ENCODE peak calls at places on chromosomes 7 and 10, in seven cellular contexts. X is uterus, L is tibial nerve, J is right lobe of liver, E is A549, Z is heart left ventricle, N is sigmoid colon. H is an unnamed sample.

GRCh38 chr7:123528265-123528664 is 6.1 kb downstream of the IQUB start:
- DNase-seq in X (no peak), L (no peak), J (no peak), E (no peak), Z (no peak), N (no peak), H (no peak)

GRCh38 chr10:131485732-131486131 is 174.2 kb upstream of the TCERG1L start:
- DNase-seq in X (no peak), L (no peak), J (no peak), E (no peak), Z (no peak), N (no peak), H (no peak)

GRCh38 chr10:102523250-102524029 is 19.7 kb downstream of the SUFU start:
- DNase-seq in X (no peak), L (no peak), J (no peak), E (no peak), Z (peak; percentile 38), N (no peak), H (peak; percentile 56)

GRCh38 chr7:137717811-137718271 is 128.9 kb downstream of the DGKI start:
- DNase-seq in X (no peak), L (no peak), J (no peak), E (no peak), Z (no peak), N (no peak), H (peak; percentile 13)

GRCh38 chr10:2356670-2357069 is 619.3 kb upstream of the ADARB2 start:
- DNase-seq in X (no peak), L (no peak), J (no peak), E (no peak), Z (no peak), N (no peak), H (no peak)

GRCh38 chr7:112726076-112726475 is 64.1 kb downstream of the TMEM168 start:
- DNase-seq in X (no peak), L (no peak), J (no peak), E (no peak), Z (no peak), N (no peak), H (no peak)

GRCh38 chr10:1674501-1674900 is 62.8 kb downstream of the ADARB2 start:
- DNase-seq in X (no peak), L (no peak), J (no peak), E (no peak), Z (no peak), N (no peak), H (no peak)

GRCh38 chr7:137694405-137694804 is 152.4 kb downstream of the DGKI start:
- DNase-seq in X (no peak), L (no peak), J (no peak), E (no peak), Z (no peak), N (no peak), H (no peak)

GRCh38 chr10:124521429-124521871 is 59.8 kb downstream of the LHPP start:
- DNase-seq in X (no peak), L (no peak), J (peak; percentile 69), E (no peak), Z (no peak), N (peak; percentile 66), H (peak; percentile 95)

GRCh38 chr7:88106430-88106829 is 113.4 kb downstream of the SRI start:
- DNase-seq in X (no peak), L (no peak), J (no peak), E (no peak), Z (no peak), N (no peak), H (no peak)

GRCh38 chr7:54252256-54253035 is 289.7 kb upstream of the VSTM2A start:
- DNase-seq in X (no peak), L (no peak), J (no peak), E (no peak), Z (no peak), N (no peak), H (no peak)

GRCh38 chr10:1358860-1359598 is 302.8 kb downstream of the WDR37 start:
- DNase-seq in X (no peak), L (no peak), J (no peak), E (no peak), Z (no peak), N (no peak), H (no peak)

GRCh38 chr10:7406712-7407333 is 4.0 kb downstream of the SFMBT2 start:
- DNase-seq in X (peak; percentile 43), L (no peak), J (peak; percentile 32), E (no peak), Z (peak; percentile 64), N (no peak), H (peak; percentile 37)

GRCh38 chr7:112500619-112501018 is 19.8 kb downstream of the LSMEM1 start:
- DNase-seq in X (no peak), L (no peak), J (no peak), E (peak; percentile 13), Z (no peak), N (no peak), H (no peak)

GRCh38 chr10:12594448-12594944 is 245.1 kb downstream of the CAMK1D start:
- DNase-seq in X (no peak), L (no peak), J (no peak), E (no peak), Z (no peak), N (no peak), H (no peak)

GRCh38 chr7:145106001-145106400 is 270.1 kb upstream of the TPK1 start:
- DNase-seq in X (no peak), L (peak; percentile 11), J (no peak), E (no peak), Z (no peak), N (no peak), H (peak; percentile 3)

GRCh38 chr10:90051053-90051452 is 349.7 kb downstream of the KIF20B start:
- DNase-seq in X (no peak), L (no peak), J (no peak), E (no peak), Z (no peak), N (no peak), H (no peak)

GRCh38 chr10:90041585-90041984 is 340.2 kb downstream of the KIF20B start:
- DNase-seq in X (no peak), L (no peak), J (no peak), E (no peak), Z (no peak), N (no peak), H (no peak)

GRCh38 chr10:90042075-90042474 is 340.7 kb downstream of the KIF20B start:
- DNase-seq in X (no peak), L (no peak), J (no peak), E (no peak), Z (no peak), N (no peak), H (no peak)

GRCh38 chr10:90051474-90051873 is 350.1 kb downstream of the KIF20B start:
- DNase-seq in X (no peak), L (no peak), J (no peak), E (no peak), Z (no peak), N (no peak), H (no peak)

GRCh38 chr10:90047243-90047729 is 345.9 kb downstream of the KIF20B start:
- DNase-seq in X (no peak), L (no peak), J (no peak), E (no peak), Z (no peak), N (no peak), H (no peak)
- H3K4me3 ChIP-seq in X (no peak overlapping the region), L (no peak overlapping the region), J (no peak overlapping the region), E (no peak overlapping the region), Z (no peak overlapping the region), N (no peak overlapping the region), H (no peak overlapping the region)

GRCh38 chr7:158129037-158130022 is 458.3 kb downstream of the PTPRN2 start:
- DNase-seq in X (no peak), L (no peak), J (no peak), E (no peak), Z (no peak), N (peak; percentile 34), H (no peak)
- H3K9me3 ChIP-seq in X (no peaks in the 10 kb centered on the region), L (peaks cover 30% of the 10 kb centered on the region), J (no peaks in the 10 kb centered on the region), E (peaks cover 7% of the 10 kb centered on the region), Z (no peaks in the 10 kb centered on the region), N (no peaks in the 10 kb centered on the region), H (no peaks in the 10 kb centered on the region)

GRCh38 chr10:86755740-86756510 is 494 bp upstream of the BMPR1A start:
- DNase-seq in X (peak; percentile 88), L (peak; percentile 59), J (peak; percentile 89), E (peak; percentile 83), Z (peak; percentile 86), N (peak; percentile 95), H (peak; percentile 87)
- TF ChIP-seq POLR2A in X (peak; percentile 92), L (peak; percentile 61), J (peak; percentile 85), E (peak; percentile 82), Z (peak; percentile 77), N (peak; percentile 45), H (peak; percentile 90)

DNA sequence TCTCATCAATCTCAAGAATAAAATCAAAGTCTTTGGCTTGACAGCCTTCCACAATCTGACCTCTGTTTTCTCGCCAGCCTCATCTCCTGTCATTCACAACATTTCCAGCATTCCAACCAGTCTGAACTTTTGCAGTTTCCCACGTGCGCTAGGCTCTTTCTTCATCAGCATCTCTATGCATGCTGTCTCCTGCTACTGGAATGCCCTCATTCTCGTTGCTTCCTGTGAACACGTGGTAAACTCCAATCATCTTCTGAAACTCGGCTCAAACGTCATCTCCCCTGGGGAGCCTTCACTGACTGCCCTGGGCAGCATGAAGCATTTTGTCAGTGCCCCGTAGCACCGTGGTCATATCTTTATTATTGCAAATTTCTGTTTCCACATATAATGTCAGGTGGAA is 12.2 kb upstream of the RSBN1L start:
- DNase-seq in X (peak; percentile 25), L (peak; percentile 78), J (no peak), E (no peak), Z (peak; percentile 51), N (no peak), H (no peak)
- H3K4me3 ChIP-seq in X (no peak overlapping the region), L (no peak overlapping the region), J (no peak overlapping the region), E (no peak overlapping the region), Z (no peak overlapping the region), N (no peak overlapping the region), H (no peak overlapping the region)

GRCh38 chr7:4246536-4246935 is 435.6 kb upstream of the FOXK1 start:
- DNase-seq in X (no peak), L (no peak), J (no peak), E (no peak), Z (no peak), N (no peak), H (no peak)

GRCh38 chr7:4249241-4249640 is 432.9 kb upstream of the FOXK1 start:
- DNase-seq in X (no peak), L (no peak), J (no peak), E (no peak), Z (no peak), N (no peak), H (no peak)

GRCh38 chr7:4247106-4247876 is 434.8 kb upstream of the FOXK1 start:
- DNase-seq in X (no peak), L (no peak), J (no peak), E (no peak), Z (no peak), N (peak; percentile 41), H (no peak)

GRCh38 chr7:4245866-4246470 is 436.1 kb upstream of the FOXK1 start:
- DNase-seq in X (no peak), L (no peak), J (no peak), E (no peak), Z (no peak), N (no peak), H (no peak)

DNA sequence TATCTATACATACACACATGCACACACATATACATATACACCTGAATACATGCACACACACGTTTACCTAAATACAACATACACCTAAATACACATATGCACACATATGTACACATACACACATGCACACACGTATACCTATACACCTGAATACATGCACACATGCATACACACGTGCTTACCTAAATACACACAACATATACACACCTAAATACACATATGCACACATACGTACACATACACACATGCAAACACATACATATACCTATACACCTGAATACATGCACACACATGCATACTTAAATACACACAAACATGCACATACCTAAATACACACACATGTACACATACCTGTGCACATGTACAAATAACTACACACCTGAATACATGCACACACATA is 433.8 kb upstream of the FOXK1 start:
- DNase-seq in X (no peak), L (no peak), J (no peak), E (no peak), Z (no peak), N (no peak), H (no peak)
- H3K9me3 ChIP-seq in X (peaks cover 8% of the 10 kb centered on the region), L (peaks cover 39% of the 10 kb centered on the region), J (no peaks in the 10 kb centered on the region), E (peaks cover 7% of the 10 kb centered on the region), Z (peaks cover 29% of the 10 kb centered on the region), N (peaks cover 7% of the 10 kb centered on the region), H (no peaks in the 10 kb centered on the region)

H was measured in adrenal gland.